ENCODE peak calls at places on chromosome 2, in seven cellular contexts. Z, C, D, K, A, J and V are unnamed samples.

GRCh38 chr2:69616755-69617154 is 26.8 kb downstream of the AAK1 start:
- DNase-seq in Z (no peak), C (no peak), D (peak; percentile 54), K (no peak), A (no peak), J (no peak), V (no peak)

GRCh38 chr2:88187927-88188326 is 17.8 kb downstream of the THNSL2 start:
- DNase-seq in Z (no peak), C (no peak), D (peak; percentile 20), K (no peak), A (no peak), J (no peak), V (no peak)

GRCh38 chr2:109084341-109084740 is 44.7 kb upstream of the SH3RF3 start:
- DNase-seq in Z (no peak), C (no peak), D (no peak), K (no peak), A (no peak), J (no peak), V (no peak)

GRCh38 chr2:3173031-3173430 is 204.6 kb downstream of the EIPR1 start:
- DNase-seq in Z (no peak), C (no peak), D (no peak), K (no peak), A (no peak), J (no peak), V (no peak)

GRCh38 chr2:235287369-235287722 is 206.5 kb upstream of the AGAP1 start:
- DNase-seq in Z (no peak), C (no peak), D (no peak), K (no peak), A (no peak), J (no peak), V (no peak)

GRCh38 chr2:186884585-186884984 is 35.6 kb upstream of the ZSWIM2 start:
- DNase-seq in Z (no peak), C (no peak), D (no peak), K (no peak), A (no peak), J (peak; percentile 33), V (no peak)

GRCh38 chr2:218318241-218318640 is 25.9 kb upstream of the TMBIM1 start:
- DNase-seq in Z (no peak), C (no peak), D (no peak), K (no peak), A (no peak), J (no peak), V (no peak)

GRCh38 chr2:108833219-108833618 is 46.6 kb downstream of the CCDC138 start:
- DNase-seq in Z (no peak), C (no peak), D (peak; percentile 14), K (no peak), A (no peak), J (peak; percentile 31), V (peak; percentile 20)

DNA sequence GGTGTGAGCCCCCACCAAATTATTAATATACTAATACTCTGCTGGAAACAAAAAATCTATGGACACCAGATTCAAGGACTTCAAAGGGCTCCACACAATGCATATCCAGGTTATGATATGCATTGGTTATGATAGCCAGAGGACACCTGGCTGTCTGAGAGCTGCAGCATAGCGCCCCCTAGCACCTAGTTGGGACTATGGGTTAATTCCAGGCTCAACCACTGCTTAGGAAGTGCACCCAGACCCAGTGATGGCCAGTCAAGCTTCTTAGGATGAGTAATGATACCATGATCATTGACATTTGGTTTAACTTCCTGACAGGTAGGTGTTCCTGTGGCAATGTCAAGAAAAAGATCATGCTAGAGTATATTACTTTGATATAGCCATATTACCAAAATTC is 3.8 kb upstream of the FRZB start:
- DNase-seq in Z (no peak), C (no peak), D (peak; percentile 42), K (no peak), A (no peak), J (no peak), V (peak; percentile 7)
- TF ChIP-seq CTCF in Z (peak; percentile 9), C (no peak), D (peak; percentile 38), K (no peak), A (no peak), J (peak; percentile 26), V (peak; percentile 53)

GRCh38 chr2:8242734-8243133 is 439.1 kb upstream of the ID2 start:
- DNase-seq in Z (no peak), C (no peak), D (no peak), K (no peak), A (no peak), J (peak; percentile 17), V (no peak)
- H3K4me3 ChIP-seq in Z (no peak overlapping the region), C (no peak overlapping the region), D (no peak overlapping the region), K (no peak overlapping the region), A (no peak overlapping the region), J (no peak overlapping the region), V (no peak overlapping the region)

GRCh38 chr2:96527052-96527964 is 9.2 kb upstream of the ARID5A start:
- DNase-seq in Z (no peak), C (no peak), D (peak; percentile 90), K (peak; percentile 75), A (no peak), J (peak; percentile 56), V (no peak)

GRCh38 chr2:96529376-96530143 is 7.0 kb upstream of the ARID5A start:
- DNase-seq in Z (no peak), C (no peak), D (no peak), K (no peak), A (no peak), J (no peak), V (no peak)

GRCh38 chr2:96527990-96528679 is 8.4 kb upstream of the ARID5A start:
- DNase-seq in Z (peak; percentile 85), C (no peak), D (peak; percentile 75), K (peak; percentile 70), A (peak; percentile 49), J (peak; percentile 83), V (no peak)

GRCh38 chr2:96530144-96530430 is 6.5 kb upstream of the ARID5A start:
- DNase-seq in Z (no peak), C (no peak), D (no peak), K (no peak), A (no peak), J (no peak), V (no peak)

DNA sequence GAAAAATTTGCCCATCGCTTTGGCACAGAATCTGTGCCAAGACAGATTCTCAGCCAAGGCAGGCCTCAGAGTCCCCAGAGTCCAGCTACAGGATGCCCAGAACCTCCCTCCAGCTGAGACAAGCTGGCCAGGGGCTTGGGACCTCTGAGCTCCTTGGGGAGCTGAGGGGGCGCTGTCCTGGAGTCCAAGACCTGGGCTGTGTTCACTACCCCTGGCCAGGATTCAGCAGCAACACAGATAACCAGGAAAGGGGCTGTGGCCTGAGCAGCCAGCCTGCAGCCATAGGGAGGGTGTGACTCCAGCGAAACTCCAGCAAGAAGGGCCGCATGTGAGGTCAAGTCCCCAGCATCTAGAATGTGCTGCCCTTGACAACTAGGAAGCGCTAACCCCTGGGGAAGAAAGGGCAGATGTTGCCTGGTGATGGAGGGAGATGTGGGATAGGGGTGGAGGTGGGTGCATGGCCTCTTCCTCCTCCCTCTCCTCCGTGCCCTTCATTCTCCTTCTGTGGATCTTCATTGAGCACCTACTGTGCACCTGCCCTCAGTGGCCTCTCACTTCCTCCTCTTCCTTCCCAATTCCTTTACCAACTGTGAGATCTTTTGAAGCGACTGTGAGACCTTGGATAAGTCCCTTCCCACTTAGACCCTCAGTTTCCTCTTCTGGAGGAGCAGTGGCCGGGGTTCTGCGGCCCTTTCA is 7.7 kb upstream of the ARID5A start:
- DNase-seq in Z (no peak), C (no peak), D (no peak), K (no peak), A (no peak), J (peak; percentile 70), V (no peak)
- TF ChIP-seq CTCF in Z (peak; percentile 6), C (no peak), D (no peak), K (no peak), A (no peak), J (no peak), V (no peak)

DNA sequence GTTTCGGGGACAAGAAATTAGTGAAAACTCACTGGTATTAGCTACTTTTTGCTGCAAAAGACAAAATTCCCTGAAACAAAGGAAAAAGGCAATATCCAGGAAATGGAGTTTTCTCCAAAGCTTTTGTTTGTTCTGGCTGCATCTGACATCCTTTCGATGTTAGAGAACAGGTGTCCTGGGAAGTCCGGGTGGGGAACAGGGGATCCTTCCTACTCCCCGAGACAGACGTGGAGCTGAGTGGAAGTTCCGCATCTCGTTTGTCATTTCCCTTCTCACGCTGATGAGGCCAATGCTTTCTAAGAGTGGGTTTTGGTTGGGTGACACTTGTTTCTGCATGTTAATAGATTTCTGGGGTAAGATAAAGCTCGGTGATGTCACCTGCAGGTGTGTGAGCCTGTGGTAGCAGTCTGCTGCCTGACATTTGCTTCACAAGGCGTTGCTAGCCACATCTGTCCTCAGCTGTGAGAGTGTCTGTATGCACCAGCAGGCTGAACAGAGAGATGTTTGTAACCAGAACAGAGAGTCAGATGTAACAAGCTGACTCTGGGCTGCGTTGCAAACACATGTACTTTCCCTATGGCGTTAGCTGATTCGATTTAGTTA is 125.9 kb downstream of the ACOXL start:
- DNase-seq in Z (no peak), C (no peak), D (peak; percentile 93), K (no peak), A (no peak), J (no peak), V (no peak)
- H3K4me3 ChIP-seq in Z (no peak overlapping the region), C (no peak overlapping the region), D (peak overlapping the region; percentile 28), K (no peak overlapping the region), A (no peak overlapping the region), J (no peak overlapping the region), V (no peak overlapping the region)